ENCODE peak calls at places on chromosomes 7 and 10, in six cellular contexts. L is activated CD8-positive, alpha-beta memory T cell treated with anti-CD3 and anti-CD28 coated beads for 24 hours; T is NCI-H1417; X is NCI-H460; V is cardiac muscle cell; J is NT2/D1. K is an unnamed sample.

GRCh38 chr10:47025540-47026300 is 114.5 kb downstream of the PTPN20 start:
- DNase-seq in T (no peak), V (no peak), L (peak; percentile 54), J (no peak), X (no peak), K (no peak)

GRCh38 chr7:120979765-120980499 is 8.6 kb upstream of the CPED1 start:
- DNase-seq in T (no peak), J (no peak), X (no peak), V (no peak), L (no peak), K (no peak)

GRCh38 chr7:28155019-28155660 is 25.5 kb downstream of the JAZF1 start:
- DNase-seq in V (no peak), J (no peak), X (no peak), L (no peak), T (no peak), K (peak; percentile 82)

GRCh38 chr7:155354371-155355048 is 56.8 kb downstream of the INSIG1 start:
- DNase-seq in X (no peak), T (no peak), V (no peak), L (no peak), J (no peak), K (no peak)

GRCh38 chr7:143041346-143041745 is 10.8 kb upstream of the OR6V1 start:
- DNase-seq in X (no peak), T (no peak), J (no peak), L (no peak), V (no peak), K (no peak)

GRCh38 chr7:27176962-27177794 is 3.1 kb upstream of the HOXA10 start:
- DNase-seq in J (no peak), L (no peak), T (no peak), X (no peak), V (no peak), K (no peak)

GRCh38 chr10:107091126-107091525 is 73.4 kb downstream of the SORCS1 start:
- DNase-seq in X (no peak), V (no peak), T (no peak), J (no peak), L (no peak), K (no peak)

GRCh38 chr7:74083928-74084721 is 521 bp downstream of the LIMK1 start:
- DNase-seq in T (peak; percentile 81), X (no peak), J (no peak), L (peak; percentile 74), V (peak; percentile 56), K (peak; percentile 88)

GRCh38 chr10:64277536-64277935 is 756.3 kb downstream of the REEP3 start:
- DNase-seq in T (no peak), L (no peak), V (no peak), J (no peak), X (no peak), K (no peak)

GRCh38 chr10:130025811-130026510 is 61.9 kb upstream of the EBF3 start:
- DNase-seq in X (no peak), J (no peak), T (no peak), L (no peak), V (no peak), K (no peak)

GRCh38 chr7:121398246-121398645 is 2.1 kb upstream of the FAM3C start:
- DNase-seq in X (no peak), V (no peak), L (no peak), T (peak; percentile 37), J (no peak), K (peak; percentile 33)

GRCh38 chr7:151549644-151550043 is 29.9 kb upstream of the RHEB start:
- DNase-seq in V (no peak), T (no peak), L (no peak), X (no peak), J (no peak), K (no peak)